ENCODE peak calls at places on chromosomes 4 and X, in eight cellular contexts. I, N, W, J, H, R, M and C are unnamed samples.

GRCh38 chr4:38743866-38744265 is 38.9 kb downstream of the TLR10 start:
- DNase-seq in I (no peak), N (peak; percentile 33), W (no peak), J (no peak), H (no peak), R (no peak), M (no peak), C (no peak)

GRCh38 chrX:71828086-71828485 is 64.9 kb downstream of the CXorf49B start:
- DNase-seq in I (no peak), N (no peak), W (no peak), J (no peak), H (no peak), R (no peak), M (no peak), C (no peak)

GRCh38 chr4:54708339-54709279 is 50.9 kb downstream of the KIT start:
- DNase-seq in I (no peak), N (no peak), W (no peak), J (no peak), H (no peak), R (no peak), M (no peak), C (no peak)

GRCh38 chrX:21493226-21493850 is 119.1 kb downstream of the CNKSR2 start:
- DNase-seq in I (no peak), N (no peak), W (no peak), J (no peak), H (peak; percentile 34), R (no peak), M (peak; percentile 36), C (no peak)

GRCh38 chr4:15729910-15730533 is 27.2 kb downstream of the BST1 start:
- DNase-seq in I (peak; percentile 46), N (peak; percentile 44), W (peak; percentile 8), J (no peak), H (peak; percentile 63), R (no peak), M (peak; percentile 38), C (peak; percentile 45)

GRCh38 chr4:129346760-129347159 is 250.8 kb downstream of the C4orf33 start:
- DNase-seq in I (no peak), N (no peak), W (no peak), J (no peak), H (no peak), R (no peak), M (no peak), C (no peak)

GRCh38 chr4:48509543-48509942 is 19.5 kb downstream of the ZAR1 start:
- DNase-seq in I (no peak), N (no peak), W (no peak), J (no peak), H (no peak), R (no peak), M (no peak), C (no peak)

GRCh38 chr4:67581913-67582312 is 23.4 kb downstream of the STAP1 start:
- DNase-seq in I (no peak), N (no peak), W (no peak), J (no peak), H (no peak), R (no peak), M (no peak), C (no peak)

GRCh38 chr4:2802618-2803531 is 10.0 kb downstream of the SH3BP2 start:
- DNase-seq in I (no peak), N (no peak), W (no peak), J (no peak), H (no peak), R (no peak), M (no peak), C (no peak)

GRCh38 chr4:12499693-12500092 is 984.4 kb downstream of the RAB28 start:
- DNase-seq in I (no peak), N (no peak), W (no peak), J (no peak), H (no peak), R (no peak), M (no peak), C (peak; percentile 84)

GRCh38 chr4:156291317-156291716 is 337.7 kb upstream of the CTSO start:
- DNase-seq in I (peak; percentile 60), N (no peak), W (no peak), J (no peak), H (peak; percentile 65), R (no peak), M (peak; percentile 66), C (no peak)